ENCODE peak calls at places on chromosomes 6 and 20, in six cellular contexts. One of them, this sample, is unnamed.
A peak's percentile ranks its signal among the peaks of the same experiment; 100 is the strongest.

GRCh38 chr6:108903796-108904195 is 55.6 kb downstream of the ARMC2 start:
- DNase-seq in substantia nigra: no peak
- DNase-seq in activated naive CD4-positive, alpha-beta T cell: no peak
- DNase-seq in foreskin melanocyte: no peak
- DNase-seq in NCI-H1436 treated with DMSO at 0.1 percent for 48 hours: no peak
- DNase-seq in G401: no peak
- DNase-seq in this sample: no peak

GRCh38 chr6:24205020-24205492 is 79.0 kb downstream of the NRSN1 start:
- DNase-seq in G401: peak; percentile 52
- DNase-seq in substantia nigra: peak; percentile 9
- DNase-seq in activated naive CD4-positive, alpha-beta T cell: no peak
- DNase-seq in NCI-H1436 treated with DMSO at 0.1 percent for 48 hours: peak; percentile 32
- DNase-seq in foreskin melanocyte: peak; percentile 45
- DNase-seq in this sample: no peak

GRCh38 chr6:29679962-29680361 is 990 bp downstream of the ZFP57 start:
- DNase-seq in substantia nigra: no peak
- DNase-seq in activated naive CD4-positive, alpha-beta T cell: no peak
- DNase-seq in G401: no peak
- DNase-seq in NCI-H1436 treated with DMSO at 0.1 percent for 48 hours: no peak
- DNase-seq in foreskin melanocyte: no peak
- DNase-seq in this sample: no peak

GRCh38 chr20:50048420-50049166 is 64.4 kb downstream of the UBE2V1 start:
- DNase-seq in substantia nigra: peak; percentile 62
- DNase-seq in G401: no peak
- DNase-seq in activated naive CD4-positive, alpha-beta T cell: no peak
- DNase-seq in foreskin melanocyte: no peak
- DNase-seq in NCI-H1436 treated with DMSO at 0.1 percent for 48 hours: no peak
- DNase-seq in this sample: peak; percentile 22

GRCh38 chr20:38623061-38623460 is 21.5 kb downstream of the ARHGAP40 start:
- DNase-seq in G401: no peak
- DNase-seq in foreskin melanocyte: no peak
- DNase-seq in NCI-H1436 treated with DMSO at 0.1 percent for 48 hours: no peak
- DNase-seq in activated naive CD4-positive, alpha-beta T cell: no peak
- DNase-seq in substantia nigra: no peak
- DNase-seq in this sample: no peak

GRCh38 chr6:145194389-145194788 is 540.9 kb downstream of the EPM2A start:
- DNase-seq in NCI-H1436 treated with DMSO at 0.1 percent for 48 hours: no peak
- DNase-seq in substantia nigra: no peak
- DNase-seq in G401: no peak
- DNase-seq in activated naive CD4-positive, alpha-beta T cell: no peak
- DNase-seq in foreskin melanocyte: no peak
- DNase-seq in this sample: no peak

GRCh38 chr6:87917861-87918260 is 129.8 kb upstream of the SPACA1 start:
- DNase-seq in G401: no peak
- DNase-seq in foreskin melanocyte: no peak
- DNase-seq in substantia nigra: no peak
- DNase-seq in activated naive CD4-positive, alpha-beta T cell: no peak
- DNase-seq in NCI-H1436 treated with DMSO at 0.1 percent for 48 hours: no peak
- DNase-seq in this sample: no peak

GRCh38 chr6:33492093-33492492 is 37.7 kb downstream of the ZBTB9 start:
- DNase-seq in substantia nigra: no peak
- DNase-seq in G401: no peak
- DNase-seq in NCI-H1436 treated with DMSO at 0.1 percent for 48 hours: no peak
- DNase-seq in activated naive CD4-positive, alpha-beta T cell: no peak
- DNase-seq in foreskin melanocyte: no peak
- DNase-seq in this sample: no peak

GRCh38 chr6:166725571-166725970 is 98.5 kb upstream of the RPS6KA2 start:
- DNase-seq in NCI-H1436 treated with DMSO at 0.1 percent for 48 hours: no peak
- DNase-seq in foreskin melanocyte: no peak
- DNase-seq in substantia nigra: no peak
- DNase-seq in G401: no peak
- DNase-seq in activated naive CD4-positive, alpha-beta T cell: no peak
- DNase-seq in this sample: no peak

GRCh38 chr6:40555092-40555491 is 32.1 kb downstream of the LRFN2 start:
- DNase-seq in substantia nigra: no peak
- DNase-seq in activated naive CD4-positive, alpha-beta T cell: no peak
- DNase-seq in NCI-H1436 treated with DMSO at 0.1 percent for 48 hours: no peak
- DNase-seq in G401: no peak
- DNase-seq in foreskin melanocyte: no peak
- DNase-seq in this sample: no peak

GRCh38 chr20:56229821-56230220 is 18.7 kb upstream of the MC3R start:
- DNase-seq in substantia nigra: no peak
- DNase-seq in activated naive CD4-positive, alpha-beta T cell: no peak
- DNase-seq in foreskin melanocyte: no peak
- DNase-seq in NCI-H1436 treated with DMSO at 0.1 percent for 48 hours: no peak
- DNase-seq in G401: no peak
- DNase-seq in this sample: no peak

GRCh38 chr6:121647905-121648304 is 212.5 kb downstream of the GJA1 start:
- DNase-seq in foreskin melanocyte: peak; percentile 34
- DNase-seq in activated naive CD4-positive, alpha-beta T cell: no peak
- DNase-seq in NCI-H1436 treated with DMSO at 0.1 percent for 48 hours: no peak
- DNase-seq in G401: no peak
- DNase-seq in substantia nigra: no peak
- DNase-seq in this sample: no peak

GRCh38 chr20:44001667-44002596 is 87.3 kb downstream of the TOX2 start:
- DNase-seq in G401: no peak
- DNase-seq in NCI-H1436 treated with DMSO at 0.1 percent for 48 hours: no peak
- DNase-seq in substantia nigra: no peak
- DNase-seq in activated naive CD4-positive, alpha-beta T cell: no peak
- DNase-seq in foreskin melanocyte: no peak
- DNase-seq in this sample: no peak

GRCh38 chr6:7143161-7143974 is 35.6 kb downstream of the RREB1 start:
- DNase-seq in substantia nigra: peak; percentile 82
- DNase-seq in G401: peak; percentile 27
- DNase-seq in activated naive CD4-positive, alpha-beta T cell: no peak
- DNase-seq in NCI-H1436 treated with DMSO at 0.1 percent for 48 hours: no peak
- DNase-seq in foreskin melanocyte: peak; percentile 89
- DNase-seq in this sample: no peak

GRCh38 chr6:160013987-160014868 is 45.3 kb downstream of the IGF2R start:
- DNase-seq in substantia nigra: no peak
- DNase-seq in activated naive CD4-positive, alpha-beta T cell: no peak
- DNase-seq in foreskin melanocyte: peak; percentile 48
- DNase-seq in G401: no peak
- DNase-seq in NCI-H1436 treated with DMSO at 0.1 percent for 48 hours: no peak
- DNase-seq in this sample: peak; percentile 11

GRCh38 chr6:161922631-161923119 is 648.8 kb upstream of the AGPAT4 start:
- DNase-seq in substantia nigra: peak; percentile 18
- DNase-seq in activated naive CD4-positive, alpha-beta T cell: no peak
- DNase-seq in G401: peak; percentile 11
- DNase-seq in foreskin melanocyte: peak; percentile 10
- DNase-seq in NCI-H1436 treated with DMSO at 0.1 percent for 48 hours: no peak
- DNase-seq in this sample: peak; percentile 63

GRCh38 chr6:72422126-72422680 is 199.7 kb upstream of the KCNQ5 start:
- DNase-seq in foreskin melanocyte: no peak
- DNase-seq in substantia nigra: no peak
- DNase-seq in NCI-H1436 treated with DMSO at 0.1 percent for 48 hours: no peak
- DNase-seq in G401: no peak
- DNase-seq in activated naive CD4-positive, alpha-beta T cell: no peak
- DNase-seq in this sample: no peak

This sample was measured in NK-92 treated with Interleukin-12 subunit alpha and Interleukin-12 subunit beta, amount 100 ng/mL, for 24 hours.